ENCODE peak calls at places on chromosomes 11 and 22, in four cellular contexts. L is lung, F is heart left ventricle, N is cardiac fibroblast. O is an unnamed sample.

GRCh38 chr11:112227471-112227870 is 1.2 kb downstream of the PTS start:
- DNase-seq in L (no peak), N (no peak), F (no peak), O (no peak)

GRCh38 chr11:128289048-128289447 is 298.3 kb downstream of the ETS1 start:
- DNase-seq in L (no peak), F (no peak), N (no peak), O (no peak)

GRCh38 chr11:94325681-94326080 is 21.3 kb downstream of the IZUMO1R start:
- DNase-seq in N (peak; percentile 59), L (no peak), F (no peak), O (no peak)

GRCh38 chr11:86463955-86464354 is 89.3 kb downstream of the CCDC81 start:
- DNase-seq in F (no peak), N (no peak), L (no peak), O (no peak)

GRCh38 chr22:31230871-31231621 is 18.9 kb downstream of the LIMK2 start:
- DNase-seq in F (peak; percentile 46), N (peak; percentile 75), L (peak; percentile 52), O (peak; percentile 40)

GRCh38 chr11:119691020-119691666 is 37.9 kb downstream of the NECTIN1 start:
- DNase-seq in N (no peak), L (no peak), F (no peak), O (no peak)

GRCh38 chr22:17981497-17981896 is 42.9 kb downstream of the MICAL3 start:
- DNase-seq in F (no peak), L (no peak), N (no peak), O (no peak)

GRCh38 chr11:112526699-112527410 is 266.2 kb upstream of the PLET1 start:
- DNase-seq in F (no peak), L (no peak), N (no peak), O (no peak)

GRCh38 chr11:119371067-119371601 is 10.4 kb downstream of the USP2 start:
- DNase-seq in F (no peak), N (no peak), L (no peak), O (no peak)

GRCh38 chr11:31995031-31995430 is 95.8 kb upstream of the RCN1 start:
- DNase-seq in F (no peak), N (no peak), L (no peak), O (no peak)

GRCh38 chr22:30694171-30694637 is 470 bp upstream of the OSBP2 start:
- DNase-seq in L (peak; percentile 56), F (peak; percentile 31), N (no peak), O (no peak)

GRCh38 chr11:27373392-27373791 is 10.4 kb upstream of the CCDC34 start:
- DNase-seq in F (no peak), N (no peak), L (no peak), O (no peak)

GRCh38 chr22:35413624-35414023 is 13.7 kb downstream of the MCM5 start:
- DNase-seq in F (no peak), N (no peak), L (no peak), O (no peak)

GRCh38 chr22:44882226-44882905 is 127.4 kb downstream of the PHF21B start:
- DNase-seq in N (no peak), L (no peak), F (no peak), O (no peak)

GRCh38 chr11:87144266-87144665 is 106.5 kb downstream of the TMEM135 start:
- DNase-seq in L (no peak), F (no peak), N (no peak), O (no peak)

GRCh38 chr22:40721266-40721665 is 42.0 kb downstream of the MCHR1 start:
- DNase-seq in F (no peak), L (no peak), N (no peak), O (no peak)

GRCh38 chr22:31286360-31287255 is 5.7 kb downstream of the PIK3IP1 start:
- DNase-seq in F (no peak), N (peak; percentile 25), L (no peak), O (no peak)

GRCh38 chr22:49372530-49373288 is 455.0 kb downstream of the BRD1 start:
- DNase-seq in L (peak; percentile 21), F (no peak), N (peak; percentile 2), O (no peak)

GRCh38 chr11:128777369-128778011 is 83.6 kb downstream of the FLI1 start:
- DNase-seq in N (no peak), L (no peak), F (no peak), O (no peak)

GRCh38 chr11:13784848-13785247 is 116.4 kb downstream of the FAR1 start:
- DNase-seq in N (no peak), F (no peak), L (no peak), O (no peak)

GRCh38 chr22:29312218-29313125 is 3.0 kb downstream of the RASL10A start:
- DNase-seq in F (no peak), N (no peak), L (no peak), O (no peak)

GRCh38 chr22:39534092-39534506 is 1.6 kb upstream of the RPS19BP1 start:
- DNase-seq in F (no peak), L (no peak), N (no peak), O (no peak)

GRCh38 chr11:84906995-84907394 is 720.1 kb downstream of the DLG2 start:
- DNase-seq in L (no peak), F (no peak), N (peak; percentile 77), O (peak; percentile 31)

GRCh38 chr11:74138021-74138420 is 32.8 kb downstream of the C2CD3 start:
- DNase-seq in N (peak; percentile 42), L (no peak), F (no peak), O (no peak)

GRCh38 chr11:14577290-14577689 is 57.1 kb upstream of the PSMA1 start:
- DNase-seq in F (no peak), N (no peak), L (no peak), O (no peak)

GRCh38 chr11:126355324-126355925 is at the start of gene ST3GAL4:
- DNase-seq in L (peak; percentile 82), N (peak; percentile 56), F (peak; percentile 91), O (no peak)

GRCh38 chr11:45660717-45661416 is 4.6 kb downstream of the CHST1 start:
- DNase-seq in N (no peak), L (no peak), F (no peak), O (no peak)

GRCh38 chr11:61969391-61969758 is 1.9 kb upstream of the FTH1 start:
- DNase-seq in L (no peak), F (no peak), N (no peak), O (no peak)

GRCh38 chr11:10654211-10655150 is 39.1 kb downstream of the IRAG1 start:
- DNase-seq in F (no peak), N (peak; percentile 87), L (no peak), O (no peak)

GRCh38 chr11:59818572-59818971 is 8.0 kb upstream of the MRPL16 start:
- DNase-seq in N (no peak), L (no peak), F (no peak), O (no peak)

DNA sequence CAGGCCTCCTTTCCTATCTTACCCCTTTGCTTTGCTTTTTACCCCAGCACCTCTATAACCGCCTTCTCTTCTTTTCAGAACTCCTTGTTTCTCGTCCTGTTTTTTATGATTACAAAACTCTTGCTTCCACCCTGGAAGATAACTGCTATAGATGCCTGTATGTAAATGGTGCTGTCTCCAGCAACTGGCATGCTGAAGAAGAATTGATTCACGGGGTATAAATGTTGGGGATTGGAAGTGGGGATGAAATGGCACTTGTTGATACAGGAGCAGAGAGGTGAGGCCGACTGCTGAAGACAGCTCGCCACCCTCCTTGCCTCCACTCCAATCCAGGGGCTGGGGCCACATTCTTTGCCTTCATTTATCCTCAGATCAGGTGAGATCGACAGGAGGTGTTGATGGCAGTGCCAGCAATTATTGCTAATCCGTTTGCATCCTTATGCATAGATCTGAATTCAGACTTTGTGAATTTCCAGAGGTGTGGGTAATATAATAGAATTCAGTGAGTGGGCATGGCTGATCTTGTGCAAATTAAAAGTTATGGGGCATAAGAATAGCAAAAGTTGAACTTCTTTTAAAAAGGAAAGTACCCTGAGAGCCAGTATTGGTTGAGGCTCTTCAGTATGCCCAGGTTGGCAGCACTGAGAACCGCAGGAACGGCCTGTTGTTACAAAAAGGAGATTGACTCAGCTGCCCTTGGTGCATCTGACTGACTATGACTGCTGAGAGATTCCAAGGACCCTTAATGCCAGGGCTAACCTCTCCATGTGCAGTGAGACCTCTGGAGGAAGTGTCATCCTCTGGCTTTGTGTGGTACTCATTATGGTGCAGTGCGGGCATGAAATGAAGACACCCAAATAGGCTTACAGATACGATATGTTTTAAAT is 5.3 kb downstream of the NEAT1 start:
- DNase-seq in N (peak; percentile 86), L (peak; percentile 34), F (peak; percentile 31), O (peak; percentile 71)
- H3K4me3 ChIP-seq in N (peak overlapping the region; percentile 88), L (peak overlapping the region; percentile 68), F (peak overlapping the region; percentile 80), O (peak overlapping the region; percentile 70)

DNA sequence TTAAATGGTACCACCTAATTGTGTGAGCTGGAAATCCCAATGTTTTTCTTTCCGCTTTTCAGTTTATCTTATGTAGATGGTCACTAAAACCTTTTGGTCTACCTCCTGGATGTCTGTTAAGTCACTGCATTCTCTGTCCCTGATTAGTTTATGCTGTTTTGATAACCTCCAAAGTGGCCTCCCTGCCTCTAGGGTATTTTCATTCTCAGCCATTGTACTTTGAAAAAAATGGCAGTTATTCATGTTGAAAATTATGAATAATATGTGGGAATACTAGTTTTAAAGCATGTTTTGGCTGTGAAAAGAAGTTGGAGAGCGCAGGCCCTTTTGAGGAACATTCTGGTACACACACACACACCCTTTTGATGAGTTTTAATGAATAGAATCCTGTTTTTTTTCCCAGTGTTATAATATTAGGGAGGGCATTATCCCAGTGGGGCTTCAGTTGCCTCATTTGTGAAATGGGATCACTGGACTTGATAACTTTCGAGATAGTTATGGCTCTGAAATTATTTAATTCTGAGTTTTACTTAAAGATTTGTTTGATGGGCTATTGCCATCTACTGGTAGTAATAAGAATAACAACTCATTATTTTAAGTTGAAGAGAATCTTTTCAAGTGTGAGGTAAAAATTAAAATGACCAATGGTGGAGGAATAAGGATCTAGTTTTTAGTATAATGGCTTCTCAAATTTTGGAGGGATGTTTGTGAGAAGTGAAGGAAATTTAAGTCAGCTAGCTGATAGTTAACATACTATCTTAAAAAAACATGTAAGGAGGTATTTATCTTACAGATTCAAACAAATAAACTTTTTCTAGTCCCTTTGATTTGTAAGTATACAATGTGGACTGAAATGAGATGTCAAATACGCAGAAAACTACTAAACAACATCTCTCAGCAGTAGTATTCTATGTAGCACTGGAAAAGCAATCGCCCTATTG is 3.9 kb downstream of the FDX1 start:
- DNase-seq in L (no peak), F (no peak), N (peak; percentile 57), O (no peak)
- TF ChIP-seq CTCF in L (peak; percentile 44), F (peak; percentile 60), N (peak; percentile 39), O (peak; percentile 26)

GRCh38 chr11:102456381-102456780 is 3.8 kb upstream of the TMEM123 start:
- DNase-seq in F (no peak), N (peak; percentile 55), L (peak; percentile 48), O (no peak)

GRCh38 chr11:102451693-102452460 is 688 bp downstream of the TMEM123 start:
- DNase-seq in N (peak; percentile 55), F (peak; percentile 64), L (peak; percentile 58), O (no peak)

GRCh38 chr11:102452461-102453285 is at the start of gene TMEM123:
- DNase-seq in N (peak; percentile 52), L (peak; percentile 81), F (peak; percentile 87), O (no peak)

GRCh38 chr11:102453286-102453797 is 777 bp upstream of the TMEM123 start:
- DNase-seq in F (no peak), L (no peak), N (no peak), O (no peak)

GRCh38 chr11:102453921-102454320 is 1.4 kb upstream of the TMEM123 start:
- DNase-seq in F (no peak), L (no peak), N (no peak), O (no peak)
- H3K4me3 ChIP-seq in F (peak overlapping the region; percentile 71), L (no peak overlapping the region), N (no peak overlapping the region), O (no peak overlapping the region)

DNA sequence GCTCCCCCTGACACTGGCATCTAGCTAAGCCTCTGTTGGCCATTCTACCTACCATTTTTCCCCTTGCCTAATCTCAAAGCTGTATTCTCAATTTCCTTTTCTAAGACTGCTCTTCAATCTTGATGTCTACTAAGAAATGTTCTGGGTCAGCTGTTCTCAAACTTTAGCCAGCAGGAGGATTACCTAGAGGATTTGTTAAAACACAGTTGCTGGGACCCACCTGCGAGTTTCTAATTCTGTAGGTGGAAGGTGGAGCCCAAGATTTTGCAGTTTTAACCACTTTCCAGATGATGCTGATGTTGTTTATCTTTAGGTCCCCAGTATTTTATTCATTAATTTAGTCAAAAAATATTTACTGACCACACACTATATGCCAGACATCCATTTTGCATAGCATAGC is 9.3 kb upstream of the ARHGAP42 start:
- DNase-seq in F (no peak), N (no peak), L (no peak), O (no peak)
- TF ChIP-seq CTCF in F (no peak), N (no peak), L (no peak), O (no peak)